ENCODE peak calls at places on chromosome 4, in six cellular contexts. P, N, T, V, F and X are unnamed samples.

GRCh38 chr4:142360657-142361056 is 485.4 kb downstream of the INPP4B start:
- DNase-seq in P (no peak), N (no peak), T (no peak), V (no peak), F (no peak), X (no peak)

GRCh38 chr4:8821151-8821950 is 50.3 kb downstream of the HMX1 start:
- DNase-seq in P (no peak), N (peak; percentile 22), T (no peak), V (no peak), F (no peak), X (no peak)

GRCh38 chr4:14294611-14295010 is 667.1 kb upstream of the BOD1L1 start:
- DNase-seq in P (peak; percentile 35), N (no peak), T (no peak), V (no peak), F (peak; percentile 46), X (no peak)

GRCh38 chr4:52915730-52916129 is 53.6 kb downstream of the RASL11B start:
- DNase-seq in P (no peak), N (no peak), T (no peak), V (peak; percentile 45), F (no peak), X (no peak)

GRCh38 chr4:136392576-136392975 is 1139.7 kb downstream of the PCDH18 start:
- DNase-seq in P (no peak), N (no peak), T (no peak), V (no peak), F (peak; percentile 53), X (no peak)

GRCh38 chr4:189177130-189177529 is 763.5 kb upstream of the FRG1 start:
- DNase-seq in P (no peak), N (no peak), T (no peak), V (no peak), F (no peak), X (no peak)

GRCh38 chr4:188658958-188659522 is 519.8 kb downstream of the TRIML1 start:
- DNase-seq in P (no peak), N (no peak), T (no peak), V (no peak), F (no peak), X (no peak)

GRCh38 chr4:8528713-8529112 is 51.5 kb upstream of the GPR78 start:
- DNase-seq in P (no peak), N (no peak), T (no peak), V (no peak), F (no peak), X (no peak)